ENCODE peak calls at places on chromosomes 6 and 20, in ten cellular contexts. T, A, P, J, Q, Z, U, G, X and H are unnamed samples.

GRCh38 chr6:89067796-89068195 is 12.8 kb upstream of the PNRC1 start:
- DNase-seq in T (no peak), A (no peak), P (no peak), J (no peak), Q (no peak), Z (no peak), U (no peak), G (peak), X (no peak), H (peak)

GRCh38 chr6:126625019-126625418 is 285.1 kb downstream of the CENPW start:
- DNase-seq in T (no peak), A (peak), P (no peak), J (no peak), Q (no peak), Z (peak), U (no peak), G (peak), X (peak), H (peak)

GRCh38 chr6:28496099-28496779 is 19.4 kb downstream of the GPX6 start:
- DNase-seq in T (no peak), A (peak), P (no peak), J (no peak), Q (no peak), Z (no peak), U (no peak), G (no peak), X (peak), H (no peak)

GRCh38 chr6:150747155-150747554 is 118.3 kb upstream of the MTHFD1L start:
- DNase-seq in T (no peak), A (no peak), P (no peak), J (no peak), Q (no peak), Z (no peak), U (peak), G (no peak), X (no peak), H (no peak)

GRCh38 chr6:15148356-15149058 is 97.4 kb upstream of the JARID2 start:
- DNase-seq in T (no peak), A (peak), P (no peak), J (no peak), Q (no peak), Z (peak), U (no peak), G (peak), X (peak), H (peak)

GRCh38 chr6:7902221-7902620 is 8.4 kb downstream of the TXNDC5 start:
- DNase-seq in T (no peak), A (no peak), P (no peak), J (no peak), Q (no peak), Z (no peak), U (no peak), G (no peak), X (no peak), H (peak)

GRCh38 chr6:136072691-136073090 is 177.4 kb downstream of the MTFR2 start:
- DNase-seq in T (no peak), A (no peak), P (no peak), J (no peak), Q (no peak), Z (no peak), U (no peak), G (no peak), X (no peak), H (no peak)

GRCh38 chr6:131460603-131460995 is 112.4 kb upstream of the ARG1 start:
- DNase-seq in T (no peak), A (peak), P (no peak), J (no peak), Q (no peak), Z (no peak), U (no peak), G (no peak), X (no peak), H (no peak)

GRCh38 chr6:109318328-109318876 is 63.9 kb downstream of the CD164 start:
- DNase-seq in T (peak), A (no peak), P (no peak), J (peak), Q (peak), Z (no peak), U (peak), G (no peak), X (no peak), H (no peak)

GRCh38 chr20:57391439-57392129 is 388 bp downstream of the RBM38 start:
- DNase-seq in T (peak), A (peak), P (peak), J (no peak), Q (no peak), Z (no peak), U (no peak), G (peak), X (peak), H (no peak)

GRCh38 chr6:139436521-139437348 is 62.3 kb upstream of the CITED2 start:
- DNase-seq in T (no peak), A (no peak), P (no peak), J (peak), Q (no peak), Z (no peak), U (no peak), G (peak), X (no peak), H (peak)

GRCh38 chr6:30768634-30769087 is 24.3 kb upstream of the IER3 start:
- DNase-seq in T (no peak), A (no peak), P (no peak), J (no peak), Q (no peak), Z (no peak), U (no peak), G (no peak), X (no peak), H (no peak)

GRCh38 chr20:10306440-10307358 is 88.1 kb downstream of the SNAP25 start:
- DNase-seq in T (no peak), A (peak), P (no peak), J (no peak), Q (no peak), Z (peak), U (no peak), G (peak), X (peak), H (peak)

GRCh38 chr6:161409353-161409752 is 135.5 kb upstream of the AGPAT4 start:
- DNase-seq in T (no peak), A (no peak), P (no peak), J (no peak), Q (no peak), Z (no peak), U (no peak), G (no peak), X (no peak), H (no peak)

GRCh38 chr6:11667876-11668275 is 110.7 kb downstream of the ADTRP start:
- DNase-seq in T (no peak), A (no peak), P (no peak), J (no peak), Q (no peak), Z (no peak), U (no peak), G (no peak), X (no peak), H (peak)

GRCh38 chr20:6692566-6693168 is 74.8 kb upstream of the BMP2 start:
- DNase-seq in T (peak), A (no peak), P (no peak), J (no peak), Q (no peak), Z (no peak), U (peak), G (no peak), X (no peak), H (no peak)

GRCh38 chr6:51024126-51024525 is 205.5 kb downstream of the TFAP2B start:
- DNase-seq in T (no peak), A (no peak), P (no peak), J (no peak), Q (no peak), Z (no peak), U (no peak), G (no peak), X (no peak), H (no peak)

GRCh38 chr6:29071831-29072723 is 15.0 kb downstream of the OR2B3 start:
- DNase-seq in T (peak), A (peak), P (no peak), J (no peak), Q (no peak), Z (no peak), U (peak), G (peak), X (peak), H (peak)

GRCh38 chr6:14353263-14353662 is 235.7 kb downstream of the CD83 start:
- DNase-seq in T (no peak), A (no peak), P (no peak), J (no peak), Q (no peak), Z (no peak), U (no peak), G (no peak), X (no peak), H (peak)

GRCh38 chr20:5448449-5449118 is 131.8 kb upstream of the PROKR2 start:
- DNase-seq in T (peak), A (peak), P (no peak), J (no peak), Q (peak), Z (peak), U (peak), G (peak), X (peak), H (peak)

GRCh38 chr20:33918662-33919061 is 75.0 kb upstream of the RALY start:
- DNase-seq in T (no peak), A (no peak), P (no peak), J (no peak), Q (no peak), Z (no peak), U (no peak), G (no peak), X (no peak), H (no peak)

GRCh38 chr6:38612386-38612965 is 27.3 kb downstream of the BTBD9 start:
- DNase-seq in T (no peak), A (no peak), P (no peak), J (no peak), Q (no peak), Z (peak), U (no peak), G (no peak), X (peak), H (peak)

GRCh38 chr6:12572884-12573824 is 143.4 kb upstream of the PHACTR1 start:
- DNase-seq in T (no peak), A (peak), P (no peak), J (peak), Q (no peak), Z (no peak), U (peak), G (peak), X (peak), H (peak)

GRCh38 chr6:24854077-24854670 is 55.5 kb upstream of the ARMH2 start:
- DNase-seq in T (no peak), A (no peak), P (no peak), J (no peak), Q (no peak), Z (no peak), U (no peak), G (no peak), X (no peak), H (no peak)

GRCh38 chr6:33860706-33861474 is 57.1 kb upstream of the MLN start:
- DNase-seq in T (peak), A (no peak), P (no peak), J (no peak), Q (no peak), Z (no peak), U (peak), G (no peak), X (peak), H (no peak)

GRCh38 chr6:44062771-44063560 is 64.3 kb downstream of the MRPL14 start:
- DNase-seq in T (no peak), A (peak), P (no peak), J (no peak), Q (no peak), Z (no peak), U (no peak), G (no peak), X (peak), H (peak)

GRCh38 chr6:21022343-21023107 is 488.3 kb downstream of the CDKAL1 start:
- DNase-seq in T (no peak), A (no peak), P (no peak), J (no peak), Q (no peak), Z (peak), U (peak), G (peak), X (peak), H (peak)

GRCh38 chr6:158011980-158012566 is 30.4 kb downstream of the SYNJ2 start:
- DNase-seq in T (no peak), A (no peak), P (peak), J (no peak), Q (no peak), Z (no peak), U (no peak), G (no peak), X (no peak), H (no peak)

GRCh38 chr6:64553414-64553813 is 917.8 kb downstream of the PHF3 start:
- DNase-seq in T (no peak), A (no peak), P (no peak), J (no peak), Q (no peak), Z (no peak), U (no peak), G (no peak), X (no peak), H (no peak)
- H3K27ac ChIP-seq in T (no peak), A (no peak), P (no peak), J (no peak), Q (no peak), Z (no peak), U (no peak), G (no peak), X (no peak), H (no peak)

GRCh38 chr6:111032493-111033140 is 50.8 kb downstream of the RPF2 start:
- DNase-seq in T (no peak), A (no peak), P (no peak), J (no peak), Q (no peak), Z (no peak), U (no peak), G (no peak), X (peak), H (no peak)
- TF ChIP-seq CTCF in T (no peak), A (no peak), P (no peak), J (no peak), Q (no peak), Z (no peak), U (no peak), G (no peak), X (peak), H (no peak)

GRCh38 chr20:64261138-64261537 is 5.6 kb downstream of the PCMTD2 start:
- DNase-seq in T (no peak), A (peak), P (no peak), J (no peak), Q (peak), Z (peak), U (no peak), G (no peak), X (peak), H (no peak)
- H3K27ac ChIP-seq in T (no peak), A (peak), P (peak), J (peak), Q (peak), Z (peak), U (no peak), G (no peak), X (peak), H (no peak)

DNA sequence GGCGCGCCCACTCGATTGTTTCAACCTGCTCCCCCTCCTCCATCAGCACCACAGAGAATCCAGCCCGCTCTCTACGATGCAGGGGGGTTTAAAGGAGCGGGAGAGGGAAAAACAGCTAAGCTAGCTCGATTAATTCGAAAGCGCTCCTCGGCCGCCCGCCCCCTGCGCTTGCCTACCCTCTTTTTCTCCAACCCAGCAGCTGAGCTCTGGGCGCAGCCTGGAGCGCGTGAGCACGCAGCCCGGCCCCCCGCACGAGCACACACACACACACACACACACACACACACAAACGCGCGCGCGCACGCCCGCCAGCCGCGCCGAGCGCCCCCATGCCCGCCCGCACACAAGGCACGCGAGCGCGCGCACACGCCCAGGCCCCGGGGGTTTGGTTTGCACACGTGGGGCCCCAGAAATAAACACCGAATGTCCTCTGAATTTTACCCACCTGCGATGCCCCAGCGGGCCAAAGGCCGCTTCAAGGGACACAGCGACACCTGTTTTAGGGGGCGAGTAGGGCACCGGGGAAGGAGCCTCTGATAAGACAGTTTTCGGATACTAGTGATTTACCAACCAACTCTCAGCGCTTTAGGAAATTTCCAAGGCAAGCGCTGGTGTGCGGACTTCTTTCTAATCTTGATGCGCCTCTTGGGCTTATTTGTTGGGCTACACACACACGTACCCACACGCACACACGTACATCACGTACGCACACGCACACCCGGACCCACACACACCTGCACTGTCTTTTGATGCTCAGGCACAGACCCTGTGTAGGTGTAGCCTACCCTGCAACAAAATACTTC is 787 bp upstream of the NRN1 start:
- DNase-seq in T (no peak), A (peak), P (peak), J (no peak), Q (no peak), Z (no peak), U (no peak), G (no peak), X (no peak), H (no peak)
- TF ChIP-seq CTCF in T (no peak), A (peak), P (no peak), J (no peak), Q (peak), Z (no peak), U (no peak), G (no peak), X (no peak), H (peak)

GRCh38 chr6:19322691-19323470 is 514.3 kb upstream of the ID4 start:
- DNase-seq in T (no peak), A (peak), P (no peak), J (peak), Q (no peak), Z (no peak), U (no peak), G (no peak), X (peak), H (no peak)

GRCh38 chr6:19320066-19320465 is 517.1 kb upstream of the ID4 start:
- DNase-seq in T (no peak), A (no peak), P (no peak), J (peak), Q (no peak), Z (no peak), U (no peak), G (no peak), X (no peak), H (no peak)

GRCh38 chr6:19317587-19317986 is 519.6 kb upstream of the ID4 start:
- DNase-seq in T (no peak), A (no peak), P (no peak), J (no peak), Q (no peak), Z (no peak), U (no peak), G (no peak), X (no peak), H (no peak)

DNA sequence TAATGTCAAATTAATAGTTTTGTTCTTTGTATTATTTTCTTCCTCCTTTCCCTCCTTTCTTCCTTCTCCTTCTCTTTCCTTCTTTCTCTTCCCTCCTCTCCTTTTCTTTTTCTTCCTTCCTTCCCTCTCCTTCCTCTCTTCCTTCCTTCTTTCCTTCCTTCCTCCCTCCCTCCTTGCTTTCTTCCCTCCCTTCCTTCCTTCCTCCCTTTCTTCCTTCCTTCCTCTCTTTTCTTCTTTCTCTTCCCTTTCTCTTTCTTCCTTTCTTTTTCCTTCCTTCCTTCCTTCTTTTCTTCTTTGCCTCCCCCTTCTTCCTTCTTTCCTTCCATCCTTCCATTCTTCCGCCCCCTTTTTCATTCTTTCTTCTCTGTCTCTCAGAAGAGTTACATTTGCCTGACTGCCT is 518.2 kb upstream of the ID4 start:
- DNase-seq in T (no peak), A (no peak), P (no peak), J (no peak), Q (no peak), Z (no peak), U (no peak), G (no peak), X (no peak), H (no peak)
- H3K27ac ChIP-seq in T (no peak), A (no peak), P (no peak), J (no peak), Q (no peak), Z (no peak), U (no peak), G (no peak), X (no peak), H (no peak)

DNA sequence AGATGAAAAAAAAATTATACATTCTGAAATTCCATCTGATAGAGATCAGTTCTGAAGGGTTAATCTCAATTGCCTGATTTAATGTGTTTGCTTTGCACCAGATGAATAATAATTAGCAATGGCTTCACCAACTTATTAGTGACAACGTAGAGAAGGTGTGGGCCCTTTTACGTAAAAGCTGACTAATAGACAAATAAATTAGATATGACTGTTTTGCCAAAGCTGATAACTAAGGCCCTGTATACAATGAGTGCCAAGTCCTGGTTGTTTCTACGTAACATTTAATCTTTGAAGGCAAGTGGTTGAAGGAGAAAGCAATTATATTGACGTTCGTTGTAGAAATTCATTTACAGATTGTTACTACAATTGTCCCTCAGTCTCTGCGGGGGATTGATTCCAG is 10.8 kb downstream of the SGK1 start:
- DNase-seq in T (no peak), A (no peak), P (no peak), J (no peak), Q (no peak), Z (no peak), U (no peak), G (no peak), X (peak), H (no peak)
- TF ChIP-seq CTCF in T (no peak), A (no peak), P (no peak), J (no peak), Q (no peak), Z (no peak), U (no peak), G (no peak), X (no peak), H (no peak)